ENCODE peak calls at places on chromosomes 16 and 17, in six cellular contexts. X, S, G, O, Z and H are unnamed samples.

GRCh38 chr17:50144845-50145531 is 5.5 kb downstream of the PPP1R9B start:
- DNase-seq in G (no peak), S (no peak), O (no peak), X (no peak), Z (no peak), H (no peak)

GRCh38 chr16:17481741-17482140 is 11.0 kb upstream of the XYLT1 start:
- DNase-seq in G (no peak), S (no peak), Z (no peak), O (no peak), X (no peak), H (no peak)

GRCh38 chr16:14284930-14285541 is 213.9 kb downstream of the MRTFB start:
- DNase-seq in S (no peak), O (no peak), Z (no peak), X (peak; percentile 48), G (peak; percentile 68), H (no peak)

GRCh38 chr17:11557727-11558452 is 40.4 kb upstream of the DNAH9 start:
- DNase-seq in O (no peak), Z (no peak), G (no peak), X (no peak), S (no peak), H (no peak)

GRCh38 chr17:33109331-33110072 is 117.9 kb downstream of the SPACA3 start:
- DNase-seq in X (no peak), G (no peak), O (no peak), Z (no peak), S (no peak), H (no peak)

GRCh38 chr17:67238976-67239375 is 6.0 kb downstream of the HELZ start:
- DNase-seq in Z (no peak), X (no peak), S (no peak), G (no peak), O (no peak), H (no peak)

GRCh38 chr17:47801906-47802305 is 19.7 kb downstream of the OSBPL7 start:
- DNase-seq in Z (no peak), X (no peak), O (no peak), G (no peak), S (no peak), H (no peak)

GRCh38 chr17:29587591-29587990 is 1.9 kb downstream of the GIT1 start:
- DNase-seq in O (no peak), Z (no peak), X (no peak), G (no peak), S (no peak), H (no peak)

GRCh38 chr16:75264531-75264998 is 13.1 kb upstream of the BCAR1 start:
- DNase-seq in O (no peak), S (no peak), G (no peak), Z (no peak), X (no peak), H (no peak)

GRCh38 chr16:53848277-53848942 is 144.5 kb downstream of the FTO start:
- DNase-seq in Z (no peak), X (no peak), O (no peak), S (no peak), G (no peak), H (no peak)

GRCh38 chr17:29461807-29462206 is 71.6 kb downstream of the TAOK1 start:
- DNase-seq in S (no peak), O (no peak), Z (no peak), G (no peak), X (no peak), H (no peak)

GRCh38 chr16:26905336-26905735 is 161.4 kb upstream of the C16orf82 start:
- DNase-seq in Z (no peak), G (peak; percentile 4), X (no peak), S (no peak), O (no peak), H (no peak)

GRCh38 chr16:49484454-49484853 is 110.8 kb downstream of the C16orf78 start:
- DNase-seq in S (peak; percentile 34), G (no peak), Z (no peak), O (peak; percentile 85), X (no peak), H (no peak)

GRCh38 chr17:13407381-13407780 is 194.3 kb downstream of the HS3ST3A1 start:
- DNase-seq in S (no peak), O (no peak), G (no peak), X (no peak), Z (no peak), H (no peak)